ENCODE peak calls at places on chromosome 19, in six cellular contexts. K is tibial nerve, J is fibroblast of mammary gland, M is IMR-90, Q is epithelial cell of esophagus, T is A549. X is an unnamed sample.

GRCh38 chr19:7690779-7691258 is 10.2 kb downstream of the TRAPPC5 start:
- DNase-seq in Q (no peak), J (no peak), K (no peak), T (no peak), M (no peak), X (no peak)

GRCh38 chr19:45515081-45515624 is 7.9 kb downstream of the VASP start:
- DNase-seq in J (no peak), T (no peak), Q (no peak), K (peak), M (no peak), X (no peak)

GRCh38 chr19:13611596-13611995 is 105.3 kb upstream of the CACNA1A start:
- DNase-seq in J (no peak), M (no peak), K (no peak), Q (no peak), T (no peak), X (no peak)

GRCh38 chr19:13622727-13623126 is 116.4 kb upstream of the CACNA1A start:
- DNase-seq in T (no peak), Q (no peak), J (no peak), K (no peak), M (no peak), X (no peak)

GRCh38 chr19:22595918-22596341 is 38.2 kb upstream of the ZNF492 start:
- DNase-seq in J (no peak), Q (no peak), K (peak), M (no peak), T (no peak), X (no peak)

GRCh38 chr19:51372649-51373504 is at the start of gene NKG7:
- DNase-seq in M (no peak), K (no peak), Q (no peak), T (no peak), J (no peak), X (no peak)

GRCh38 chr19:3479819-3480215 is 508 bp downstream of the SMIM24 start:
- DNase-seq in Q (peak), M (no peak), K (no peak), T (peak), J (no peak), X (no peak)

GRCh38 chr19:46265217-46265828 is 31.5 kb upstream of the HIF3A start:
- DNase-seq in K (peak), Q (peak), M (peak), T (peak), J (peak), X (peak)

GRCh38 chr19:19110410-19111137 is 27.7 kb downstream of the TMEM161A start:
- DNase-seq in M (no peak), K (no peak), T (peak), J (no peak), Q (peak), X (no peak)

GRCh38 chr19:3455393-3455955 is 24.9 kb downstream of the SMIM24 start:
- DNase-seq in Q (no peak), M (no peak), T (no peak), J (no peak), K (no peak), X (no peak)

GRCh38 chr19:45768644-45769053 is 403 bp downstream of the SIX5 start:
- DNase-seq in M (peak), K (no peak), J (peak), T (peak), Q (peak), X (peak)

GRCh38 chr19:48487944-48488343 is 18.8 kb downstream of the CYTH2 start:
- DNase-seq in K (no peak), J (peak), Q (peak), M (peak), T (peak), X (peak)

GRCh38 chr19:1782501-1782900 is 29.2 kb downstream of the ONECUT3 start:
- DNase-seq in J (no peak), M (no peak), Q (no peak), K (no peak), T (no peak), X (no peak)

GRCh38 chr19:54684537-54684936 is 21.8 kb downstream of the LILRB4 start:
- DNase-seq in K (no peak), J (peak), T (peak), Q (peak), M (no peak), X (no peak)

GRCh38 chr19:42198676-42199439 is 18.6 kb downstream of the DEDD2 start:
- DNase-seq in K (no peak), Q (no peak), J (no peak), T (no peak), M (no peak), X (no peak)

GRCh38 chr19:45498411-45499195 is at the start of gene PPM1N:
- DNase-seq in J (no peak), K (no peak), Q (no peak), M (peak), T (no peak), X (no peak)

GRCh38 chr19:719081-719512 is 10.4 kb downstream of the PALM start:
- DNase-seq in Q (no peak), T (no peak), M (no peak), K (peak), J (peak), X (peak)

GRCh38 chr19:48023011-48023410 is 20.9 kb downstream of the CABP5 start:
- DNase-seq in Q (no peak), M (no peak), K (no peak), T (no peak), J (no peak), X (no peak)

GRCh38 chr19:10863107-10863700 is 8.1 kb upstream of the CARM1 start:
- DNase-seq in K (no peak), J (peak), M (no peak), T (no peak), Q (peak), X (no peak)

GRCh38 chr19:47427241-47428176 is 8.2 kb upstream of the MEIS3 start:
- DNase-seq in M (peak), Q (peak), K (peak), J (peak), T (peak), X (no peak)

GRCh38 chr19:17576758-17577532 is 21.5 kb downstream of the COLGALT1 start:
- DNase-seq in Q (peak), M (no peak), K (peak), J (peak), T (peak), X (peak)

GRCh38 chr19:13014101-13014920 is 19.0 kb downstream of the NFIX start:
- DNase-seq in M (no peak), T (no peak), Q (no peak), K (no peak), J (peak), X (no peak)

GRCh38 chr19:2514981-2515518 is 39.1 kb downstream of the GADD45B start:
- DNase-seq in Q (no peak), K (no peak), M (no peak), J (no peak), T (no peak), X (no peak)

GRCh38 chr19:4130635-4131438 is 6.9 kb upstream of the MAP2K2 start:
- DNase-seq in J (peak), M (peak), Q (peak), K (no peak), T (peak), X (peak)

GRCh38 chr19:10189631-10190425 is 4.9 kb downstream of the DNMT1 start:
- DNase-seq in K (no peak), Q (no peak), J (peak), T (no peak), M (peak), X (peak)

GRCh38 chr19:5001547-5002131 is 32.7 kb downstream of the KDM4B start:
- DNase-seq in J (peak), T (peak), M (peak), K (no peak), Q (peak), X (peak)

GRCh38 chr19:12331211-12331941 is 2.1 kb downstream of the ZNF563 start:
- DNase-seq in Q (no peak), M (no peak), J (no peak), T (no peak), K (no peak), X (no peak)

GRCh38 chr19:32809754-32810153 is 59.8 kb downstream of the SLC7A9 start:
- DNase-seq in J (no peak), Q (no peak), K (no peak), T (no peak), M (no peak), X (no peak)

GRCh38 chr19:2607712-2608601 is 94.5 kb downstream of the GNG7 start:
- DNase-seq in K (no peak), T (no peak), Q (no peak), J (no peak), M (no peak), X (no peak)

GRCh38 chr19:10254244-10254643 is 2.2 kb downstream of the MRPL4 start:
- DNase-seq in K (no peak), M (no peak), J (no peak), T (no peak), Q (no peak), X (no peak)

GRCh38 chr19:994516-994915 is 5.7 kb upstream of the GRIN3B start:
- DNase-seq in K (no peak), J (no peak), T (no peak), M (no peak), Q (no peak), X (no peak)

GRCh38 chr19:2064788-2065524 is 13.9 kb upstream of the MKNK2 start:
- DNase-seq in Q (no peak), J (no peak), K (no peak), T (no peak), M (no peak), X (no peak)

GRCh38 chr19:5805465-5806132 is 732 bp downstream of the NRTN start:
- DNase-seq in T (peak), K (peak), Q (peak), J (no peak), M (peak), X (peak)

GRCh38 chr19:46613525-46613924 is 11.4 kb downstream of the PTGIR start:
- DNase-seq in K (no peak), J (no peak), T (no peak), M (no peak), Q (no peak), X (no peak)

DNA sequence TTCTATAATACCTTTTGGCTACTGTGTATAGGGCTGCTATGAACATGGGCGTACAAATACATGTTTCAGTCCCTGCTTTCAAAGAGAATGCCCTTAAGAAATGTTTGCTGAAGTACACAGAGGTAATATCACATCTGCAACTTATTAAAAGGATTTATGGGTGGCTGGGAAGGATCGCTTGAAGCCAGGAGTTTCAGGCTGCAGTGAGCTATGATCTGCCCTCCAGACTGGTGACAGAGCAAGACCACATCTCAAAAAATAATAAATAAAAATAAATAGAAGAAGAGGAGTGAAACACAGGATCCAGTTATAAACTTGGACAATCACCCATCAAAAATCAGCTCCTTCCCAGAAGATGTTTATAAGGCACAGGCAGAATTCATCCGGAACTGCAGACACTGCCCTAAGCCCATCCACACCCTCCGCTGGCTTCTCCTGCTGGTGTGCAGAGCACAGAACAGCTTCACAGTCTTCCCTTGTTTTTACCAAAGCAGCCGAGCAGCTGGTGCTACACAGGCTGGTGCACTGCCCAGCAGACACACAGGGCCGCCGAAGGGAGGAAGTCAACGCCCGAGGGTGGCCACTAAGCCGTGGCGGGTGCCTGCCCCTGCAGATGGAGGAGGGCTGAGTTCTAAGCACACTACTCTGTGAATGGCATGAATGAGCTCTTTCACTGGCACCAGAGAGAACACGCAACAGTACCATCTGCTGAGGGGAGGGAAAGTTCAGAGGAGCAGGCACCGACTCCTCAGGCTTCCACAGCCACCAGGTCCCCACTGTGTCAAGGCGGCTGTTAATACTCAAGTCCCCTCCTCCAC is 44.0 kb downstream of the BRD4 start:
- DNase-seq in Q (no peak), T (no peak), J (peak), K (no peak), M (peak), X (peak)
- TF ChIP-seq CTCF in Q (no peak), T (no peak), J (no peak), K (peak), M (no peak), X (no peak)

GRCh38 chr19:30319411-30319810 is 52.8 kb upstream of the ZNF536 start:
- DNase-seq in M (no peak), K (no peak), J (no peak), T (no peak), Q (no peak), X (peak)

GRCh38 chr19:30320466-30320865 is 51.7 kb upstream of the ZNF536 start:
- DNase-seq in T (no peak), K (no peak), M (no peak), J (no peak), Q (no peak), X (no peak)

GRCh38 chr19:30319876-30320275 is 52.3 kb upstream of the ZNF536 start:
- DNase-seq in M (no peak), T (no peak), K (no peak), J (no peak), Q (no peak), X (no peak)

GRCh38 chr19:30322641-30323320 is 49.4 kb upstream of the ZNF536 start:
- DNase-seq in M (no peak), T (no peak), K (no peak), Q (no peak), J (no peak), X (no peak)

GRCh38 chr19:30320916-30321315 is 51.3 kb upstream of the ZNF536 start:
- DNase-seq in M (no peak), J (no peak), K (no peak), Q (no peak), T (no peak), X (no peak)
- H3K4me3 ChIP-seq in M (no peak), J (no peak), K (no peak), Q (no peak), T (no peak), X (no peak)

DNA sequence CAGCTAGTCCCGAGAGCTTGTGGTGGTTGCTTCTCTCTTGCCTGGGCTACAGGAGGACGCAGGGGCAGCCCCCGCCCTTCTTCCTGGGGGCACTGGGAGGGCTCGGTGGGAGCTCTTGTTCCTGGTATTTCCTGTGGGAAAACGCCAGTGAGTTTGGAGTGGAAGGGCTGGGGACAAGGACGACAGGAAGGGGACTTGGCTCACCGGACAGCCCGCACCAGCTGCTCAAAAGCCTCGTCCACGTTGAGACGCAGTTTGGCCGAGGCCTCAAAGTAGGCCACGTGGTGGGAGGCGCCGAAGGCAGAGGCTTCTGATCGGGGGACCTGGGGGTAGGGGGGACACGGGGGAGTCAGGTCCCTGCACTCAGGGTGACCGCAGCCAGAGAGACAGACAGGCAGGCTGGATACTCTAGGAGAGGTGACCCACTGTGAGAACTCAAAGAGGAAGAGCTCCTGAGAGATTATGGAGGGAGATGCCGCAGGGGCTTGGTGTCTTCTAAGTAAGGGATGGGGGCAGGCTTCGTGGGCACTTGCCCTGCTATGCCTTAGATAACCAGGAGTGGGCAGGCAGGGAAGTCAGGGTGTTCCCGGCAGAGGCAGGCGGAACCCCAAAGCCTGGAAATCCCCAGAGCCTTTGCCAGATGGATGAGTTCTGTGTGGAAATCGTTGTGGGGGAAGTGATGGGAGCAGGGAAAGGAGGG is 4.3 kb downstream of the RRAS start:
- DNase-seq in M (peak), K (no peak), T (peak), Q (no peak), J (peak), X (peak)
- TF ChIP-seq CTCF in M (peak), K (no peak), T (no peak), Q (peak), J (no peak), X (peak)

GRCh38 chr19:36142496-36142895 is 2.6 kb downstream of the CAPNS1 start:
- DNase-seq in J (no peak), T (no peak), Q (no peak), M (no peak), K (no peak), X (no peak)

GRCh38 chr19:36139473-36140288 is at the start of gene CAPNS1:
- DNase-seq in J (peak), T (peak), M (peak), Q (peak), K (peak), X (peak)

GRCh38 chr19:36142046-36142445 is 2.2 kb downstream of the CAPNS1 start:
- DNase-seq in J (no peak), M (no peak), K (no peak), Q (no peak), T (no peak), X (no peak)

GRCh38 chr19:36140289-36141038 is 598 bp downstream of the CAPNS1 start:
- DNase-seq in M (peak), T (peak), K (peak), J (peak), Q (peak), X (no peak)

DNA sequence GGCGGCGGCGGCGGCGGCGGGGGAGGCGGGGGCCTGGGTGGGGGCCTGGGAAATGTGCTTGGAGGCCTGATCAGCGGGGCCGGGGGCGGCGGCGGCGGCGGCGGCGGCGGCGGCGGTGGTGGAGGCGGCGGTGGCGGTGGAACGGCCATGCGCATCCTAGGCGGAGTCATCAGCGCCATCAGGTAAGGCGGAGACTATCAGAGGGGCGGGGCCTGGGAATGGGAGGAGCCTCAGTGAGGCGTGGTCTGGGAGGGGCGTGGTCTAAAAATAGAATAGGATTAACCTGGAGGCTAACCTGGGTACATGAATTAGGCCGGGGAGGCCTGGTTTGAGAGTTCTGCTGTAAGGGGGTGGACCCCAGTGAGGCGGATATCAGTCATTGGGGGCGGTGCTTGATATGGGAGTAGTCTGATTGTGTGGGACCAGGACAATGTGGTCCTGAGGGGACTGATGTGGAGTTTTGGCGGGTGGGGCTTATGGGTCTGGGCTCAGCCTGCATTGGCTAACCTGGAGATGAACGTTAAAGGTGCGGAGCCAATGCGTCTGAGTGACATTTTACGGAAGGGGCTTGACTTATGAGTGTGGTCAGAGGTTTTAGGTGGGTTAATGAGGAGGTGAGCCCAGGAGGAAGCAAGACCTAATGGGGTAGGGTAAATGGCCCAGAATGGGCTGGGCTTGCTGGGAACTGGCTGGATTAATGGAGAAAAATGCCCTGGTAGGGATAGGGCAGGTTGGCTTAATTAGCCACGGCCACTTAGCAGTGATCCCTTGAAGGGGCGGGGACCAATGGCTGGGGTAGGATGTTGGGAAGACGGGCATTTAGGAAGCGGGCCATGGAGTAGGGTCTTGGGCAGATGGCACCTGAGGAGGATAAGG is 1.4 kb downstream of the CAPNS1 start:
- DNase-seq in T (peak), K (peak), J (peak), M (peak), Q (peak), X (peak)
- H3K4me3 ChIP-seq in T (peak), K (peak), J (peak), M (peak), Q (peak), X (peak)

DNA sequence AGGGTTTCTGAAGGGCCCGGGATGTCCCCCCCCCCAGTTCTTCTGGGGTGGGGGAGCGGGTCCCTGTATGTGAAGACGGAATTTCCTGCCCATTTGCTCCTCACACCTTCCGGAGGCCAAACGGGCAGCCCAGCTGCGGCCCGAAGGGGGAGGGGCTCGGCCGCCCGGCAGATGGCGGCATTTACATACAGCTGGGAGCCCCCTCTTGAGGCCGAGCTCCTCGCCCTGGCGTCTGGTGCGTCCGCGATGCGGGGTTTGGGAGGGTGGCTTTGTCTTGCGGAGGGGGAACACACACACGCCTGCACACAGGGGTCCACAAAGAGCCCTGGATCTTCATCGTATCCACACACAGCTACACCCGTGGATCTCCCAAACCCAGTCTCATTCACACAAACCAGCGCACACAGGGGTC is 891 bp upstream of the DLL3 start:
- DNase-seq in Q (peak), K (no peak), M (peak), T (peak), J (peak), X (peak)
- TF ChIP-seq CTCF in Q (peak), K (peak), M (peak), T (peak), J (peak), X (peak)